ENCODE peak calls at places on chromosomes 13 and 19, in ten cellular contexts. V, S, P, X, O, B, E, H, W and K are unnamed samples.

GRCh38 chr19:54916822-54917221 is 10.9 kb downstream of the NCR1 start:
- DNase-seq in V (no peak), S (no peak), P (no peak), X (no peak), O (no peak), B (no peak), E (no peak), H (no peak), W (no peak), K (no peak)

GRCh38 chr13:83881917-83882625 is at the start of gene SLITRK1:
- DNase-seq in V (peak; percentile 96), S (peak; percentile 17), P (peak; percentile 25), X (no peak), O (peak; percentile 7), B (no peak), E (peak; percentile 92), H (no peak), W (peak; percentile 70), K (peak; percentile 57)

GRCh38 chr19:49677232-49677881 is at the start of gene PRMT1:
- DNase-seq in V (peak; percentile 67), S (no peak), P (peak; percentile 46), X (no peak), O (no peak), B (no peak), E (no peak), H (peak; percentile 23), W (peak; percentile 19), K (peak; percentile 68)

GRCh38 chr19:46393456-46394397 is 19.6 kb downstream of the CCDC8 start:
- DNase-seq in V (no peak), S (no peak), P (no peak), X (no peak), O (no peak), B (no peak), E (no peak), H (no peak), W (no peak), K (peak; percentile 19)

GRCh38 chr19:32567486-32567885 is 13.5 kb upstream of the PDCD5 start:
- DNase-seq in V (no peak), S (no peak), P (no peak), X (no peak), O (no peak), B (no peak), E (no peak), H (no peak), W (no peak), K (no peak)

GRCh38 chr19:34241513-34242337 is 12.6 kb upstream of the GARRE1 start:
- DNase-seq in V (peak; percentile 93), S (peak; percentile 52), P (no peak), X (no peak), O (no peak), B (no peak), E (no peak), H (no peak), W (no peak), K (peak; percentile 98)

GRCh38 chr19:46882034-46882433 is 21.2 kb downstream of the ARHGAP35 start:
- DNase-seq in V (no peak), S (no peak), P (no peak), X (no peak), O (no peak), B (no peak), E (no peak), H (no peak), W (no peak), K (no peak)

GRCh38 chr13:81017525-81018152 is 676.7 kb upstream of the SPRY2 start:
- DNase-seq in V (peak; percentile 81), S (peak; percentile 12), P (peak; percentile 57), X (no peak), O (peak; percentile 31), B (no peak), E (peak; percentile 23), H (no peak), W (peak; percentile 54), K (peak; percentile 50)

GRCh38 chr13:114339779-114340534 is 25.7 kb downstream of the CHAMP1 start:
- DNase-seq in V (peak; percentile 47), S (no peak), P (peak; percentile 33), X (peak; percentile 25), O (peak; percentile 16), B (peak; percentile 25), E (no peak), H (peak; percentile 16), W (peak; percentile 57), K (peak; percentile 58)

GRCh38 chr19:17235618-17236413 is 9.8 kb downstream of the OCEL1 start:
- DNase-seq in V (peak; percentile 78), S (no peak), P (peak; percentile 61), X (peak; percentile 75), O (peak; percentile 68), B (peak; percentile 40), E (peak; percentile 74), H (peak; percentile 37), W (no peak), K (peak; percentile 88)

GRCh38 chr19:43726736-43727592 is 11.1 kb downstream of the IRGC start:
- DNase-seq in V (no peak), S (no peak), P (no peak), X (no peak), O (no peak), B (no peak), E (no peak), H (no peak), W (no peak), K (no peak)

GRCh38 chr13:73168993-73169401 is 110.2 kb downstream of the KLF5 start:
- DNase-seq in V (no peak), S (no peak), P (no peak), X (no peak), O (no peak), B (no peak), E (no peak), H (no peak), W (no peak), K (no peak)

GRCh38 chr19:48152552-48152951 is 17.6 kb downstream of the LIG1 start:
- DNase-seq in V (peak; percentile 69), S (peak; percentile 54), P (peak; percentile 27), X (peak; percentile 71), O (peak; percentile 64), B (peak; percentile 37), E (peak; percentile 48), H (peak; percentile 59), W (peak; percentile 75), K (peak; percentile 83)

GRCh38 chr13:22220186-22221160 is 549.6 kb downstream of the FGF9 start:
- DNase-seq in V (no peak), S (no peak), P (no peak), X (no peak), O (peak; percentile 82), B (no peak), E (peak; percentile 67), H (no peak), W (no peak), K (no peak)

GRCh38 chr13:103883698-103884097 is 817.5 kb upstream of the SLC10A2 start:
- DNase-seq in V (no peak), S (no peak), P (no peak), X (no peak), O (no peak), B (no peak), E (no peak), H (no peak), W (no peak), K (no peak)

GRCh38 chr19:48770223-48770622 is 14.9 kb downstream of the FGF21 start:
- DNase-seq in V (no peak), S (no peak), P (no peak), X (no peak), O (no peak), B (no peak), E (no peak), H (no peak), W (no peak), K (no peak)

GRCh38 chr19:33303791-33304759 is 1.7 kb upstream of the CEBPA start:
- DNase-seq in V (no peak), S (no peak), P (no peak), X (no peak), O (no peak), B (no peak), E (no peak), H (no peak), W (no peak), K (peak; percentile 39)

GRCh38 chr19:34217952-34218817 is 36.2 kb upstream of the GARRE1 start:
- DNase-seq in V (no peak), S (no peak), P (peak; percentile 96), X (peak; percentile 60), O (no peak), B (no peak), E (no peak), H (peak; percentile 40), W (peak; percentile 95), K (peak; percentile 75)

GRCh38 chr13:21310220-21310619 is 133.8 kb downstream of the MRPL57 start:
- DNase-seq in V (no peak), S (no peak), P (no peak), X (no peak), O (no peak), B (no peak), E (no peak), H (no peak), W (no peak), K (no peak)

GRCh38 chr13:50344717-50345116 is 329.5 kb downstream of the KCNRG start:
- DNase-seq in V (no peak), S (no peak), P (no peak), X (no peak), O (no peak), B (no peak), E (no peak), H (no peak), W (no peak), K (peak; percentile 5)

GRCh38 chr13:107734891-107735620 is 480.3 kb downstream of the LIG4 start:
- DNase-seq in V (no peak), S (no peak), P (no peak), X (no peak), O (no peak), B (no peak), E (no peak), H (no peak), W (no peak), K (no peak)

GRCh38 chr13:50244913-50245574 is 229.8 kb downstream of the KCNRG start:
- DNase-seq in V (no peak), S (peak; percentile 49), P (peak; percentile 88), X (no peak), O (no peak), B (no peak), E (no peak), H (peak; percentile 19), W (peak; percentile 95), K (peak; percentile 92)

GRCh38 chr13:40787062-40787461 is 2.3 kb upstream of the SLC25A15 start:
- DNase-seq in V (no peak), S (no peak), P (no peak), X (no peak), O (no peak), B (no peak), E (no peak), H (no peak), W (peak; percentile 16), K (no peak)